ENCODE peak calls at places on chromosomes 5 and 9, in six cellular contexts. D is tibial nerve, F is mammary epithelial cell, B is SK-N-SH, Y is AG04449, O is AG10803. Q is an unnamed sample.

GRCh38 chr5:136629125-136629790 is 263.9 kb upstream of the TRPC7 start:
- DNase-seq in O (no peak), D (no peak), B (peak; percentile 12), Y (no peak), F (no peak), Q (no peak)

GRCh38 chr5:11904270-11904906 is at the start of gene CTNND2:
- DNase-seq in F (peak; percentile 20), B (peak; percentile 72), Y (no peak), D (no peak), O (no peak), Q (no peak)

GRCh38 chr9:94894111-94894699 is 167.7 kb downstream of the AOPEP start:
- DNase-seq in D (no peak), O (no peak), F (no peak), B (no peak), Y (no peak), Q (no peak)

GRCh38 chr9:85377751-85378289 is 363.9 kb downstream of the AGTPBP1 start:
- DNase-seq in B (peak; percentile 63), O (no peak), Y (no peak), F (peak; percentile 39), D (no peak), Q (no peak)

GRCh38 chr5:616342-617039 is 4.4 kb downstream of the CEP72 start:
- DNase-seq in Y (no peak), D (no peak), B (no peak), F (no peak), O (no peak), Q (peak; percentile 3)

GRCh38 chr9:14417230-14417629 is 103.3 kb upstream of the NFIB start:
- DNase-seq in O (peak; percentile 44), F (peak; percentile 33), D (no peak), B (no peak), Y (no peak), Q (no peak)

GRCh38 chr9:85200726-85201402 is 531.3 kb downstream of the NTRK2 start:
- DNase-seq in B (no peak), D (no peak), F (peak; percentile 73), O (peak; percentile 18), Y (no peak), Q (no peak)

GRCh38 chr5:119328753-119329602 is 26.8 kb upstream of the TNFAIP8 start:
- DNase-seq in F (no peak), D (no peak), Y (peak; percentile 45), O (peak; percentile 78), B (no peak), Q (no peak)

GRCh38 chr5:169350016-169350415 is 49.1 kb upstream of the SLIT3 start:
- DNase-seq in D (no peak), B (no peak), F (peak; percentile 82), Y (peak; percentile 51), O (peak; percentile 85), Q (no peak)

GRCh38 chr5:181186902-181187499 is 18.0 kb downstream of the TRIM7 start:
- DNase-seq in D (no peak), F (no peak), Y (no peak), B (no peak), O (no peak), Q (no peak)

GRCh38 chr9:33114746-33115145 is 38.3 kb upstream of the SMU1 start:
- DNase-seq in O (no peak), Y (no peak), B (no peak), F (no peak), D (no peak), Q (no peak)

GRCh38 chr9:77891150-77891549 is 140.5 kb downstream of the GNAQ start:
- DNase-seq in B (no peak), O (no peak), F (no peak), D (no peak), Y (no peak), Q (no peak)

GRCh38 chr5:110288766-110289165 is 437.7 kb downstream of the TMEM232 start:
- DNase-seq in F (peak; percentile 15), B (no peak), Y (peak; percentile 92), O (peak; percentile 99), D (no peak), Q (no peak)

GRCh38 chr5:116575635-116576042 is 1.0 kb upstream of the SEMA6A start:
- DNase-seq in Y (no peak), D (no peak), F (peak; percentile 62), O (no peak), B (no peak), Q (no peak)

GRCh38 chr9:99357575-99357974 is 135.5 kb downstream of the SEC61B start:
- DNase-seq in D (no peak), Y (no peak), O (peak; percentile 38), F (no peak), B (no peak), Q (no peak)

GRCh38 chr5:95863383-95863757 is 40.8 kb upstream of the GLRX start:
- DNase-seq in O (peak; percentile 82), Y (no peak), B (no peak), D (peak; percentile 48), F (no peak), Q (no peak)

GRCh38 chr5:44332360-44332971 is 56.8 kb downstream of the FGF10 start:
- DNase-seq in O (peak; percentile 56), Y (peak; percentile 2), F (peak; percentile 32), D (no peak), B (peak; percentile 8), Q (no peak)

GRCh38 chr9:83299556-83299955 is 236.6 kb upstream of the RASEF start:
- DNase-seq in D (no peak), F (peak; percentile 56), O (peak; percentile 86), Y (no peak), B (no peak), Q (no peak)

GRCh38 chr5:35478856-35479682 is 138.6 kb upstream of the SPEF2 start:
- DNase-seq in D (no peak), F (peak; percentile 43), Y (no peak), O (peak; percentile 52), B (no peak), Q (no peak)

GRCh38 chr9:122806661-122807060 is 6.7 kb downstream of the OR1K1 start:
- DNase-seq in F (no peak), B (no peak), D (no peak), O (no peak), Y (no peak), Q (no peak)

GRCh38 chr5:114308508-114308907 is 53.4 kb upstream of the KCNN2 start:
- DNase-seq in O (no peak), Y (no peak), D (no peak), B (no peak), F (no peak), Q (no peak)

GRCh38 chr9:71515103-71515502 is 253.2 kb downstream of the CEMIP2 start:
- DNase-seq in B (no peak), Y (no peak), F (peak; percentile 17), O (no peak), D (no peak), Q (no peak)

GRCh38 chr5:89728750-89729149 is 680.8 kb downstream of the CETN3 start:
- DNase-seq in D (peak; percentile 13), B (no peak), Y (no peak), O (peak; percentile 72), F (no peak), Q (no peak)

GRCh38 chr9:134381671-134382505 is 55.6 kb downstream of the RXRA start:
- DNase-seq in B (peak; percentile 65), Y (no peak), D (no peak), F (no peak), O (no peak), Q (no peak)

GRCh38 chr9:928363-929042 is 48.0 kb upstream of the DMRT3 start:
- DNase-seq in D (no peak), B (peak; percentile 27), F (no peak), O (no peak), Y (no peak), Q (no peak)

GRCh38 chr5:37615184-37615583 is 224.7 kb downstream of the GDNF start:
- DNase-seq in O (peak; percentile 93), D (no peak), F (no peak), B (no peak), Y (peak; percentile 63), Q (no peak)

GRCh38 chr9:98191210-98191609 is 1.2 kb downstream of the CORO2A start:
- DNase-seq in D (no peak), F (no peak), Y (no peak), B (no peak), O (no peak), Q (no peak)

DNA sequence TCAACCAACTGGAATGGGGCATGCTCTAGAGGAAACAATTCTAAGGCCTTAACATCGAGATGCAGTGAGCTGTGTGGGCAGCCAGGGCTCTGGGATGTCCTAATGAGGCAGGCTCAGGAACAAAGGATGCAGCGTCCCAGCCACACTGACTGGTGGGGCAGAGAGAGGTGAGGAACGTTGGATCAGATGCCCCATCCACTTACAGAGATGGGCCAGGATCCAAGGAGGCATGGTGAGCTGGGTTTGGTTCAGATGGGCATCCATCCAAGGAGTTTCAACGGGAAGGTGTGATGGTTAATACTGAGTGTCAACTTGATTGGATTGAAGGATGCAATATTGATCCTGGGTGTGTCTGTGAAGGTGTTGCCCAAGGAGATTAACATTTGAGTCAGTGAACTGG is 15.5 kb upstream of the MARCHF6 start:
- DNase-seq in Y (no peak), O (no peak), F (no peak), D (no peak), B (no peak), Q (no peak)
- TF ChIP-seq CTCF in Y (no peak), O (no peak), F (no peak), D (no peak), B (no peak), Q (no peak)

GRCh38 chr9:20373263-20373662 is 249.0 kb downstream of the MLLT3 start:
- DNase-seq in D (no peak), B (no peak), Y (no peak), O (no peak), F (no peak), Q (no peak)

GRCh38 chr9:20364954-20365353 is 257.3 kb downstream of the MLLT3 start:
- DNase-seq in D (no peak), O (no peak), Y (no peak), B (no peak), F (no peak), Q (no peak)

DNA sequence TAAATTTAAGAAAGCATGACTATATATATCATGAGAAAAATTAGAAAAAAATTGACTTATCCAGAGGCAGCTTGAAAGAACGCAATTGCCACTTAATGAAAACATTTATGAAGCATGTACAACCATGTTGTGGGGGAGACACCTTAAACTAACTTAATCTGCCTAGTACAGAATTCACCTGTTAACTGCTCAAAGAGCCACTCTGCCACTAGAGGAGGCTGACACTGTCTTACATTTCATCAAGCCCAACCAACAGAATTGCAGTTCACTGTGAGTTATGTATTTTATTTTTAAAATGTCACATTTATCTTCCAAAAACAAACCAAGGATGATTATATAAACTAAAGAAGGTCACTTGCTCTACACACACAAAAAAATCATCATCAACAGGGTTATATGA is 252.9 kb downstream of the MLLT3 start:
- DNase-seq in F (no peak), O (no peak), D (no peak), Y (no peak), B (no peak), Q (no peak)
- TF ChIP-seq CTCF in F (peak; percentile 14), O (no peak), D (no peak), Y (no peak), B (no peak), Q (no peak)

GRCh38 chr9:19481971-19482404 is 73.2 kb downstream of the ACER2 start:
- DNase-seq in F (no peak), B (no peak), Y (no peak), D (no peak), O (no peak), Q (no peak)
- TF ChIP-seq CTCF in F (no peak), B (no peak), Y (no peak), D (peak; percentile 7), O (no peak), Q (no peak)

GRCh38 chr5:142871056-142871879 is 101.1 kb downstream of the ARHGAP26 start:
- DNase-seq in O (no peak), B (no peak), F (peak; percentile 88), D (no peak), Y (no peak), Q (no peak)
- TF ChIP-seq CTCF in O (no peak), B (no peak), F (no peak), D (no peak), Y (no peak), Q (no peak)

Q was measured in omental fat pad.